ENCODE peak calls at places on chromosomes 16 and 17, in eight cellular contexts. O is heart right ventricle, B is kidney epithelial cell, J is body of pancreas, Y is thyroid gland, S is astrocyte of the spinal cord, F is cardiac fibroblast, W is IMR-90. A is an unnamed sample.

GRCh38 chr17:77476006-77476405 is 335.2 kb downstream of the SEC14L1 start:
- DNase-seq in F (no peak), J (no peak), O (no peak), Y (no peak), B (no peak), S (no peak), W (no peak), A (peak; percentile 39)

GRCh38 chr16:491225-491919 is 36.1 kb upstream of the CAPN15 start:
- DNase-seq in B (no peak), W (no peak), Y (no peak), O (no peak), S (no peak), J (no peak), F (no peak), A (no peak)

GRCh38 chr17:16928406-16929280 is 43.3 kb downstream of the TNFRSF13B start:
- DNase-seq in O (no peak), J (no peak), B (no peak), Y (no peak), F (no peak), W (no peak), S (no peak), A (no peak)

GRCh38 chr17:7651097-7651958 is 602 bp downstream of the ATP1B2 start:
- DNase-seq in O (no peak), B (no peak), S (no peak), F (no peak), Y (peak; percentile 11), J (no peak), W (no peak), A (no peak)

GRCh38 chr16:47657032-47657431 is 195.9 kb downstream of the PHKB start:
- DNase-seq in W (no peak), O (no peak), F (no peak), S (no peak), J (no peak), B (no peak), Y (no peak), A (no peak)

GRCh38 chr17:6592193-6592592 is 35.8 kb upstream of the PITPNM3 start:
- DNase-seq in S (peak; percentile 41), O (no peak), F (no peak), J (no peak), W (peak; percentile 55), Y (no peak), B (peak; percentile 93), A (no peak)

GRCh38 chr16:17371014-17371296 is 99.8 kb downstream of the XYLT1 start:
- DNase-seq in F (no peak), S (no peak), W (no peak), B (no peak), J (no peak), O (no peak), Y (no peak), A (no peak)

GRCh38 chr16:83730812-83731211 is 77.0 kb upstream of the HSBP1 start:
- DNase-seq in S (no peak), O (no peak), W (no peak), F (no peak), B (no peak), Y (no peak), J (no peak), A (no peak)

GRCh38 chr17:78111012-78111726 is 17.4 kb downstream of the TMC6 start:
- DNase-seq in B (no peak), Y (no peak), W (no peak), J (no peak), S (no peak), O (no peak), F (no peak), A (no peak)

GRCh38 chr17:76384222-76384986 is at the start of gene SPHK1:
- DNase-seq in B (no peak), S (peak; percentile 79), W (peak; percentile 81), F (peak; percentile 90), O (peak; percentile 63), Y (peak; percentile 72), J (peak; percentile 70), A (peak; percentile 81)

GRCh38 chr16:23148513-23149266 is 562 bp downstream of the USP31 start:
- DNase-seq in W (peak; percentile 22), S (peak; percentile 29), J (peak; percentile 79), Y (peak; percentile 83), F (peak; percentile 65), O (peak; percentile 64), B (no peak), A (peak; percentile 48)

GRCh38 chr17:63440770-63441335 is 5.3 kb downstream of the CYB561 start:
- DNase-seq in W (no peak), Y (no peak), F (no peak), S (no peak), B (no peak), J (no peak), O (no peak), A (no peak)

DNA sequence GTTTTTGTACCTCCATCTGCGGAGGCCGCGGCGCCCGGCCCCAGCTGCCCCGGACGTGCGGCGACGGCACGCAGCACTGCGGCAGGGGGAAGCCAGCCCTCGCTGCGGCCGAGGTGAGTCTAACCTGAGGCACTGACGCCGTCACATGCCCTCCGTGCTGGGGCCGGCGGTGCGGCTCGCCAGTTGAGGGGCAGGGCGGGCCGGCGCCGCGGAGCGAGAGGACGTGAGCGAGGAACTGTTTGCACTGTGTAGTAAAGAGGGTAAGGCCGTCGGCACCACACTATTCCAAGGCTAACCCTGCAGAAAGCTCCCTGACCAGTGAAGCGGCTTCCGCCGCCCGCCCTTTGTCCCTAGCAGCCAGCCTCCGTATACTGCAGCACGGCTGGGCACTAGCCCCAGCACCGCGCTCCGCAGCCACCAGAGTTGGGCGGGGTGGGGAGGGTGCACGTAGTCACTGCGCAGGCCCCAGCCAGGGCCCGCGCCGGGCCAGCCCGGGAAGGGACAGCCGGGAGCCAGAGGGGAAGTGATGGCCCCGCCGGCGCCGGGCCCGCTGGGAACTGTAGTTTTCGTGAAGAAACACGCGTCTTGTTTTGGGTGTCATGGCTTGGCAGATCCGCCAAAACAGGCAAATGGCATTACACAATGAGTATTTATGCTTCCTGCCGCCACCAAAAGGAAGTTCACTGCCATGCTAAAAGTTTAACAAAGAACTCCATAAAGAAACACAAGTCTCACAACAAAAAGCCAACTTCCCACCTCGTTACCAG is 580 bp upstream of the KANSL1 start:
- DNase-seq in B (peak; percentile 58), W (peak; percentile 88), S (peak; percentile 94), J (peak; percentile 97), Y (peak; percentile 95), O (peak; percentile 96), F (peak; percentile 97), A (peak; percentile 91)
- TF ChIP-seq CTCF in B (no peak), W (no peak), S (no peak), J (no peak), Y (peak; percentile 34), O (peak; percentile 4), F (peak; percentile 15), A (no peak)

DNA sequence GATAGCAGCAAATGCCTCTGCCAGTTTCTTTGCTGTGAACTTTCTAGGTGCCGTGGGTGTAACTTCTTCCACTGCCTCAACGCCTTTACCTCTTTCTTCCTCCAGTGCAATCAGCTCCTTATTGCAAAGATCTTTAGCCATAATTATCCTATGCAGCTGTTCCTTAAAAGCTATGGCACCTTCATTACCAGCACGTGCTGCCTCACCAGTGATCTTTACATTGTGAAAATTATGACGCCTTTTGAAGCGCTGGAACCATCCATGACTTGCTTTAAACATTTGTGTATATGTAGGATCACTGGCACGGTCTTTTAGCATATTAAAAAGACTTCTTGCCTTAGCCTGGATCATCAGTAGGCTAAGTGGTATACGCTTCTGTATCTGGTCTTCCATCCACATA is 8.0 kb downstream of the PTRH2 start:
- DNase-seq in J (no peak), W (no peak), O (no peak), B (no peak), Y (no peak), S (no peak), F (no peak), A (no peak)
- H3K4me3 ChIP-seq in J (no peak overlapping the region), W (no peak overlapping the region), O (no peak overlapping the region), B (no peak overlapping the region), Y (no peak overlapping the region), S (no peak overlapping the region), F (no peak overlapping the region), A (no peak overlapping the region)

DNA sequence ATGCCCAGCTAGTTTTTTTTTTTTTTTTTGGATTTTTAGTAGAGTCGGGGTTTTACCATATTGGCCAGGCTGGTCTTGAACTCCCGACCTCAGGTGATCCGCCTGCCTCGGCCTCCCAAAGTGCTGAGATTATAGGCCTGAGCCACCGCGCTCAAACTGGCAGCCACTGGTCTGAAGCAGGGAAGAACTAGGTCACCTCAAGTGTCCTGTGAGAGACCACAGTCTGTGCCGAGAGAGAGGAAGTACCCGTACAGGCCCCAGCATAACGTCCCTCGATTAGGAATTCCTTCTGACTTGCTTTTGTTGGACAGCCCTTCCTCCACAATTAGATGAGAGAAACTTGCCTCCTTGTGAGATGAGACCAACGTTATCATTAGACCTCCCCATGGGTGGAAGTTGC is 13.7 kb upstream of the CD300E start:
- DNase-seq in F (no peak), J (peak; percentile 35), W (no peak), O (no peak), Y (peak; percentile 74), B (no peak), S (no peak), A (no peak)
- TF ChIP-seq CTCF in F (no peak), J (no peak), W (no peak), O (no peak), Y (no peak), B (no peak), S (no peak), A (no peak)

GRCh38 chr16:9095998-9096397 is 4.6 kb downstream of the HAPSTR1 start:
- DNase-seq in J (no peak), W (no peak), O (no peak), S (no peak), Y (no peak), B (no peak), F (no peak), A (no peak)
- H3K4me3 ChIP-seq in J (no peak overlapping the region), W (no peak overlapping the region), O (peak overlapping the region; percentile 92), S (no peak overlapping the region), Y (no peak overlapping the region), B (no peak overlapping the region), F (no peak overlapping the region), A (no peak overlapping the region)

GRCh38 chr17:44655983-44656700 is at the start of gene MEIOC:
- DNase-seq in O (no peak), J (peak; percentile 6), S (peak; percentile 9), Y (no peak), F (peak; percentile 5), B (no peak), W (peak; percentile 6), A (peak; percentile 17)
- TF ChIP-seq CTCF in O (no peak), J (no peak), S (no peak), Y (no peak), F (no peak), B (peak; percentile 24), W (peak; percentile 5), A (no peak)

A was measured in fibroblast of mammary gland.